ENCODE peak calls at places on chromosomes 13 and 19, in six cellular contexts. P is effector memory CD4-positive, alpha-beta T cell; S is NCI-H2081; C is NCI-H2107; R is GM04504; U is hypothalamus. Y is an unnamed sample.

GRCh38 chr13:52739468-52740071 is at the start of gene CNMD:
- DNase-seq in P (no peak), S (no peak), C (no peak), R (no peak), U (no peak), Y (no peak)

GRCh38 chr19:9078651-9079050 is 8.2 kb upstream of the OR1M1 start:
- DNase-seq in P (no peak), S (no peak), C (no peak), R (no peak), U (no peak), Y (no peak)

GRCh38 chr13:75347925-75348324 is 134.0 kb downstream of the TBC1D4 start:
- DNase-seq in P (no peak), S (no peak), C (no peak), R (no peak), U (no peak), Y (no peak)

GRCh38 chr13:63048648-63049047 is 1633.0 kb upstream of the PCDH20 start:
- DNase-seq in P (no peak), S (no peak), C (no peak), R (no peak), U (no peak), Y (no peak)

GRCh38 chr13:31227063-31227462 is 27.3 kb downstream of the B3GLCT start:
- DNase-seq in P (no peak), S (no peak), C (no peak), R (no peak), U (no peak), Y (no peak)

GRCh38 chr19:54905908-54906511 is at the start of gene NCR1:
- DNase-seq in P (no peak), S (no peak), C (no peak), R (no peak), U (no peak), Y (no peak)

GRCh38 chr19:40231544-40232424 is 5.3 kb upstream of the CCNP start:
- DNase-seq in P (no peak), S (no peak), C (no peak), R (no peak), U (no peak), Y (no peak)

GRCh38 chr19:46913852-46914430 is 53.1 kb downstream of the ARHGAP35 start:
- DNase-seq in P (no peak), S (no peak), C (no peak), R (no peak), U (no peak), Y (peak)

GRCh38 chr19:294341-294818 is 3.2 kb upstream of the PLPP2 start:
- DNase-seq in P (no peak), S (no peak), C (no peak), R (no peak), U (no peak), Y (peak)

Y was measured in GM20000.